ENCODE peak calls at places on chromosomes 12 and 14, in five cellular contexts. C, Q, B, Z and I are unnamed samples.

GRCh38 chr12:56086096-56086495 is 6.1 kb downstream of the ERBB3 start:
- DNase-seq in C (no peak), Q (no peak), B (no peak), Z (no peak), I (no peak)

GRCh38 chr14:61678966-61679365 is 16.3 kb upstream of the HIF1A start:
- DNase-seq in C (no peak), Q (no peak), B (no peak), Z (no peak), I (no peak)

GRCh38 chr12:108733132-108733531 is 1.8 kb upstream of the CORO1C start:
- DNase-seq in C (no peak), Q (no peak), B (no peak), Z (no peak), I (no peak)

GRCh38 chr12:81992461-81992860 is 233.3 kb upstream of the PPFIA2 start:
- DNase-seq in C (no peak), Q (no peak), B (no peak), Z (no peak), I (no peak)

GRCh38 chr12:24617471-24617870 is 331.4 kb downstream of the BCAT1 start:
- DNase-seq in C (no peak), Q (no peak), B (no peak), Z (no peak), I (peak)

GRCh38 chr12:127107744-127108143 is 1159.2 kb upstream of the TMEM132C start:
- DNase-seq in C (no peak), Q (no peak), B (no peak), Z (no peak), I (peak)

GRCh38 chr14:50022661-50023060 is 93.7 kb downstream of the VCPKMT start:
- DNase-seq in C (no peak), Q (no peak), B (no peak), Z (no peak), I (no peak)

GRCh38 chr12:17918013-17918412 is 172.0 kb downstream of the RERGL start:
- DNase-seq in C (no peak), Q (no peak), B (no peak), Z (no peak), I (peak)

GRCh38 chr12:53170245-53170644 is 10.3 kb upstream of the ZNF740 start:
- DNase-seq in C (no peak), Q (no peak), B (no peak), Z (no peak), I (no peak)

GRCh38 chr14:91606851-91607250 is 96.7 kb upstream of the PPP4R3A start:
- DNase-seq in C (no peak), Q (no peak), B (no peak), Z (no peak), I (peak)

GRCh38 chr12:113259499-113259953 is 38.3 kb downstream of the TPCN1 start:
- DNase-seq in C (no peak), Q (no peak), B (peak), Z (peak), I (peak)

GRCh38 chr12:3962661-3963483 is 89.7 kb upstream of the PARP11 start:
- DNase-seq in C (peak), Q (no peak), B (no peak), Z (peak), I (no peak)

GRCh38 chr12:57133916-57134315 is 5.6 kb downstream of the LRP1 start:
- DNase-seq in C (no peak), Q (no peak), B (no peak), Z (peak), I (peak)

GRCh38 chr12:102023343-102023930 is 38.4 kb downstream of the WASHC3 start:
- DNase-seq in C (no peak), Q (no peak), B (peak), Z (no peak), I (no peak)

GRCh38 chr14:100409016-100409385 is 85.9 kb downstream of the SLC25A47 start:
- DNase-seq in C (no peak), Q (no peak), B (no peak), Z (no peak), I (no peak)

GRCh38 chr14:91237219-91237618 is 7.3 kb downstream of the GPR68 start:
- DNase-seq in C (no peak), Q (no peak), B (peak), Z (no peak), I (no peak)

GRCh38 chr14:100780646-100781355 is 45.1 kb upstream of the MEG3 start:
- DNase-seq in C (no peak), Q (no peak), B (no peak), Z (no peak), I (no peak)

GRCh38 chr12:4214912-4215861 is 58.4 kb upstream of the CCND2 start:
- DNase-seq in C (no peak), Q (peak), B (no peak), Z (peak), I (no peak)

GRCh38 chr12:107091381-107091780 is 2.0 kb downstream of the CRY1 start:
- DNase-seq in C (no peak), Q (peak), B (peak), Z (no peak), I (peak)

GRCh38 chr12:54017027-54017788 is 8.4 kb downstream of the HOXC8 start:
- DNase-seq in C (no peak), Q (no peak), B (no peak), Z (peak), I (no peak)

GRCh38 chr14:53441789-53442188 is 288.7 kb upstream of the DDHD1 start:
- DNase-seq in C (no peak), Q (no peak), B (no peak), Z (no peak), I (no peak)

GRCh38 chr12:131827961-131828534 is at the start of gene MMP17:
- DNase-seq in C (no peak), Q (no peak), B (peak), Z (no peak), I (peak)

GRCh38 chr14:89251066-89251465 is 166.0 kb downstream of the FOXN3 start:
- DNase-seq in C (no peak), Q (no peak), B (no peak), Z (no peak), I (no peak)

GRCh38 chr12:106415134-106415533 is 57.6 kb downstream of the POLR3B start:
- DNase-seq in C (no peak), Q (no peak), B (peak), Z (no peak), I (peak)

GRCh38 chr14:50363734-50364113 is 33.0 kb downstream of the CDKL1 start:
- DNase-seq in C (no peak), Q (no peak), B (no peak), Z (peak), I (peak)

GRCh38 chr12:24909667-24910066 is 39.2 kb downstream of the BCAT1 start:
- DNase-seq in C (no peak), Q (no peak), B (peak), Z (peak), I (peak)

GRCh38 chr14:81033841-81034240 is 78.4 kb downstream of the TSHR start:
- DNase-seq in C (no peak), Q (no peak), B (no peak), Z (no peak), I (no peak)

GRCh38 chr12:28767836-28768348 is 381.2 kb upstream of the FAR2 start:
- DNase-seq in C (no peak), Q (no peak), B (peak), Z (no peak), I (peak)

GRCh38 chr14:64417042-64417770 is 29.1 kb downstream of the MTHFD1 start:
- DNase-seq in C (no peak), Q (no peak), B (no peak), Z (no peak), I (peak)

GRCh38 chr12:6604254-6605029 is 2.7 kb downstream of the CHD4 start:
- DNase-seq in C (no peak), Q (no peak), B (no peak), Z (peak), I (no peak)

GRCh38 chr12:18935371-18935965 is 194.1 kb upstream of the PLEKHA5 start:
- DNase-seq in C (no peak), Q (no peak), B (no peak), Z (no peak), I (no peak)